ENCODE peak calls at places on chromosome 15, in five cellular contexts. X is adrenal gland, C is astrocyte, H is dorsolateral prefrontal cortex, I is kidney. F is an unnamed sample.

GRCh38 chr15:45522179-45522930 is at the start of gene SLC30A4:
- DNase-seq in I (peak), H (peak), X (peak), C (peak), F (peak)

GRCh38 chr15:88031461-88031860 is 225.1 kb downstream of the NTRK3 start:
- DNase-seq in I (no peak), C (no peak), H (no peak), X (no peak), F (no peak)

GRCh38 chr15:63041982-63042878 is at the start of gene TPM1:
- DNase-seq in I (peak), X (peak), C (peak), H (no peak), F (peak)

GRCh38 chr15:50250789-50251394 is 14.6 kb downstream of the HDC start:
- DNase-seq in H (no peak), I (no peak), C (no peak), X (no peak), F (no peak)

GRCh38 chr15:53512029-53512428 is 247.4 kb downstream of the WDR72 start:
- DNase-seq in X (no peak), I (no peak), C (no peak), H (no peak), F (no peak)

GRCh38 chr15:49855917-49856637 is 235.2 kb downstream of the DTWD1 start:
- DNase-seq in C (peak), I (no peak), X (peak), H (no peak), F (no peak)

GRCh38 chr15:89904519-89904918 is 8.2 kb downstream of the ARPIN start:
- DNase-seq in X (no peak), I (no peak), H (no peak), C (no peak), F (no peak)

GRCh38 chr15:101068523-101068960 is 149.4 kb downstream of the LRRK1 start:
- DNase-seq in I (peak), C (peak), X (no peak), H (peak), F (no peak)

GRCh38 chr15:63350178-63350621 is 31.4 kb downstream of the CA12 start:
- DNase-seq in C (no peak), H (no peak), X (no peak), I (no peak), F (no peak)

GRCh38 chr15:56913670-56914069 is 4.8 kb upstream of the TCF12 start:
- DNase-seq in X (no peak), H (no peak), I (no peak), C (peak), F (no peak)

GRCh38 chr15:69939513-69940440 is 157.9 kb downstream of the TLE3 start:
- DNase-seq in I (no peak), H (no peak), C (no peak), X (no peak), F (no peak)

GRCh38 chr15:88476635-88477038 is 9.1 kb downstream of the MRPS11 start:
- DNase-seq in X (peak), H (no peak), C (peak), I (no peak), F (peak)

GRCh38 chr15:41775651-41776050 is 1.4 kb downstream of the MAPKBP1 start:
- DNase-seq in X (no peak), I (no peak), H (no peak), C (peak), F (peak)

GRCh38 chr15:83206971-83207621 is 527 bp downstream of the HDGFL3 start:
- DNase-seq in C (peak), X (peak), H (peak), I (peak), F (peak)

GRCh38 chr15:101053261-101053660 is 134.1 kb downstream of the LRRK1 start:
- DNase-seq in X (peak), I (no peak), H (no peak), C (no peak), F (no peak)

GRCh38 chr15:91116379-91117067 is 16.5 kb downstream of the SV2B start:
- DNase-seq in X (no peak), I (no peak), H (no peak), C (peak), F (peak)

GRCh38 chr15:70826634-70827033 is 27.3 kb downstream of the LARP6 start:
- DNase-seq in X (no peak), C (peak), I (no peak), H (no peak), F (peak)

GRCh38 chr15:36370735-36371115 is 208.7 kb upstream of the CDIN1 start:
- DNase-seq in H (no peak), C (peak), I (no peak), X (no peak), F (peak)

GRCh38 chr15:39199076-39199475 is 381.8 kb upstream of the THBS1 start:
- DNase-seq in I (peak), X (no peak), C (no peak), H (no peak), F (no peak)

GRCh38 chr15:77525907-77526581 is 105.4 kb downstream of the HMG20A start:
- DNase-seq in X (no peak), H (no peak), C (no peak), I (peak), F (no peak)

GRCh38 chr15:77527164-77527778 is 105.4 kb downstream of the LINGO1 start:
- DNase-seq in I (peak), H (no peak), X (no peak), C (no peak), F (no peak)

GRCh38 chr15:77525411-77525811 is 104.7 kb downstream of the HMG20A start:
- DNase-seq in I (no peak), X (no peak), C (no peak), H (no peak), F (no peak)

GRCh38 chr15:77527831-77528231 is 104.9 kb downstream of the LINGO1 start:
- DNase-seq in I (no peak), X (no peak), C (no peak), H (no peak), F (no peak)

DNA sequence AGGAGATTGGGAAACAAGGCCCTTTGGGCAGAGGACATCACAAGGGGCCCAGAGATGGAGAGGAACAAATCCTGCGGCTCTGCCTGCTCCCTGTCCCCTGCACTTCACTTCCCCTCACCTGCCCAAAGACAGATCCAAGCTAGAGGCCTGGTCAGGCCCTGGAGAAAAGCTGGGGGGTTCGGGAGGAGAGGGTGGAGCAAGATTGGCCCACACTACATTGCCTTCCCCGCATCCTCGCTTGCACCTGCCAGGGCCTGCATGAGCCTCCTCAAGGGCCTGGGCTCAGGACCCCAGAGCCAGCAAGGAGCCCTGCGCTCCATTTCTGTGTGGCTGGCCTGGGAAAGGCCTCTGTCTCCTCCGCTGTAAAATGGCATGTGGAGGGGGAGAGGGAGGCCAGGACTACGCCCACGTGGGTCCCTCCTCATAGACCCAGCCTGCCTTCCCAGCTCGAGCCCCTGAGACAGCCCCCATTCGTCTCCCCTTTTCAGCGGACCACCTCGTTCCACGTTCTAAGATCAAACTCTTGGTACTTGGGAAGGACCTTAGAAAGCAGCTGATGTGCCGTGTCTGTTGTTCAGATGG is 106.0 kb downstream of the HMG20A start:
- DNase-seq in H (no peak), X (no peak), I (peak), C (no peak), F (no peak)
- H3K27ac ChIP-seq in H (no peak), X (no peak), I (no peak), C (no peak), F (peak)

GRCh38 chr15:58724471-58724870 is 25.0 kb downstream of the ADAM10 start:
- DNase-seq in I (no peak), C (peak), H (no peak), X (no peak), F (no peak)
- TF ChIP-seq CTCF in I (no peak), C (no peak), H (no peak), X (no peak), F (no peak)

DNA sequence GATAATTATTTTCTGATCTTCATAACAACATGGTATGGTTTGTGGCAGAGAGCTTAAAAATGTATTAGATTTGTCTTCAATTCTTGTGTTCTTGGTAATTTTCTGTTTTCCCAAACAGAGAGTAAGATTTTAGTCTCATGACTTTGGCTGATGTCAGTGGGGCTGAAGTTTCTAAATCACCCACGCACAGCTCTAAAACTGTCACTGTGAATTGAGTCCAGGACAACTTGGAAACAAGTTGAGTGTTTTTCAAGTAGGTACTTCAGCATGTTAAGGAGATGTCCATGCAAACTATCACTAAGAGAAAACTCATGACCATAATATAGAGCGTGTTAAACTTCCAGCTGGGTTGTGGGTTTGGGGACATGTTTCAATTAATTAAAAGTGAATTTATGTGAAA is 90.0 kb downstream of the KLHL25 start:
- DNase-seq in H (no peak), C (no peak), I (no peak), X (no peak), F (no peak)
- H3K27ac ChIP-seq in H (no peak), C (no peak), I (no peak), X (peak), F (no peak)

GRCh38 chr15:23866832-23867231 is 179.7 kb upstream of the NDN start:
- DNase-seq in I (no peak), X (no peak), H (no peak), C (no peak), F (no peak)
- TF ChIP-seq CTCF in I (no peak), X (no peak), H (peak), C (no peak), F (peak)

DNA sequence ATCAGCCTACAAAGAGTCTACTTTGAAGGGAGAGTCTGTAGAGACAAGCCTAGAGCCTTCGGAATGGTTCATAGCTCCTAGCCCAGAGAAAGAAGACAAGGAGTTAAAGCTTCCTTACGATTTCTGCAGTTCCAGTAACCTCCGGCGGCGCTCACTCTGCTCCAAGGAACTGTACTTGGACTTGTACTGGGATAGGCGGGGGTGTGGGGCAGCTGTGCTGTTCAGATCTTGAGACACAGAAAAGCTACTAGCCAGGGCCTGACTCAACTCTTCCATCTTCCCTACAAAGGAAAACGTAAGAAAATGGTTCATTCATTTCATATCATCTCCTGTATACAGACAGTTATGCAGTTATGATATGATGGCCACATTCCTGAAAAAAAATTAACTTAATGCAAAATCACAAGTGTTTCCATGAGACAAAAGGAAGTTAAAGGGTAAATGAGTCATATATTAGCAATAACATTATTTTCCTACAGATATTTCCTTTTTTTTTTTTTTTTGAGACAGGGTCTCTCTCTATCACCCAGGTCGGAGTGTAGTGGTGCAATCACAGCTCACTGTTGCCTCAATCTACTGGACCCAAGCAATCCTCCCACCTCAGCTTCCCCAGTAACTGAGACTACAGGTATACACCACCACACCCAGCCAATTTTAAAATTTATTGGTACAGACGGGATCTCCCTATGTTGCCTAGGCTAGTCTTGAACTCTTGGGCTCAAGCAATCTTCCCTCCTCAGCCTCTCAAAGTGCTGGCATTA is 4.6 kb downstream of the SNUPN start:
- DNase-seq in X (peak), H (no peak), C (peak), I (peak), F (peak)
- H3K27ac ChIP-seq in X (peak), H (no peak), C (peak), I (peak), F (peak)